ENCODE peak calls at places on chromosomes 6 and 20, in four cellular contexts. One of them, this sample, is unnamed.

GRCh38 chr6:53938810-53939209 is 144.0 kb downstream of the LRRC1 start:
- DNase-seq in K562: no peak
- DNase-seq in CD8-positive, alpha-beta T cell: no peak
- DNase-seq in uterus: no peak
- DNase-seq in this sample: no peak

GRCh38 chr6:122612838-122613237 is 2.6 kb downstream of the PKIB start:
- DNase-seq in K562: no peak
- DNase-seq in CD8-positive, alpha-beta T cell: no peak
- DNase-seq in uterus: no peak
- DNase-seq in this sample: no peak

GRCh38 chr6:119517428-119517827 is 167.9 kb upstream of the MAN1A1 start:
- DNase-seq in K562: no peak
- DNase-seq in CD8-positive, alpha-beta T cell: no peak
- DNase-seq in uterus: no peak
- DNase-seq in this sample: no peak

GRCh38 chr6:94498099-94498498 is 1078.7 kb upstream of the EPHA7 start:
- DNase-seq in K562: no peak
- DNase-seq in CD8-positive, alpha-beta T cell: no peak
- DNase-seq in uterus: no peak
- DNase-seq in this sample: no peak

GRCh38 chr20:63955281-63955845 is 853 bp downstream of the UCKL1 start:
- DNase-seq in K562: peak; percentile 64
- DNase-seq in CD8-positive, alpha-beta T cell: peak; percentile 46
- DNase-seq in uterus: no peak
- DNase-seq in this sample: peak; percentile 53

GRCh38 chr6:152636675-152637421 is at the start of gene SYNE1:
- DNase-seq in K562: no peak
- DNase-seq in CD8-positive, alpha-beta T cell: no peak
- DNase-seq in uterus: peak; percentile 44
- DNase-seq in this sample: peak; percentile 54

GRCh38 chr20:34834459-34834893 is 9.0 kb upstream of the NCOA6 start:
- DNase-seq in K562: peak; percentile 28
- DNase-seq in CD8-positive, alpha-beta T cell: no peak
- DNase-seq in uterus: no peak
- DNase-seq in this sample: no peak

GRCh38 chr20:46681032-46681854 is 8.0 kb downstream of the TP53RK start:
- DNase-seq in K562: peak; percentile 63
- DNase-seq in CD8-positive, alpha-beta T cell: peak; percentile 73
- DNase-seq in uterus: peak; percentile 44
- DNase-seq in this sample: peak; percentile 40

GRCh38 chr6:91081452-91082067 is 494.7 kb upstream of the MAP3K7 start:
- DNase-seq in K562: peak; percentile 40
- DNase-seq in CD8-positive, alpha-beta T cell: no peak
- DNase-seq in uterus: no peak
- DNase-seq in this sample: no peak

GRCh38 chr6:130675072-130675471 is 152.1 kb upstream of the SMLR1 start:
- DNase-seq in K562: no peak
- DNase-seq in CD8-positive, alpha-beta T cell: no peak
- DNase-seq in uterus: no peak
- DNase-seq in this sample: no peak

GRCh38 chr6:136084403-136084802 is 165.7 kb downstream of the MTFR2 start:
- DNase-seq in K562: no peak
- DNase-seq in CD8-positive, alpha-beta T cell: no peak
- DNase-seq in uterus: no peak
- DNase-seq in this sample: no peak

GRCh38 chr6:144344651-144345050 is 59.5 kb downstream of the UTRN start:
- DNase-seq in K562: no peak
- DNase-seq in CD8-positive, alpha-beta T cell: peak; percentile 40
- DNase-seq in uterus: no peak
- DNase-seq in this sample: no peak

GRCh38 chr6:43274916-43275597 is 23.0 kb upstream of the SLC22A7 start:
- DNase-seq in K562: no peak
- DNase-seq in CD8-positive, alpha-beta T cell: peak; percentile 32
- DNase-seq in uterus: no peak
- DNase-seq in this sample: no peak

GRCh38 chr20:24490598-24490997 is 21.2 kb downstream of the SYNDIG1 start:
- DNase-seq in K562: no peak
- DNase-seq in CD8-positive, alpha-beta T cell: no peak
- DNase-seq in uterus: no peak
- DNase-seq in this sample: no peak

GRCh38 chr6:83273596-83273995 is 80.4 kb downstream of the RWDD2A start:
- DNase-seq in K562: no peak
- DNase-seq in CD8-positive, alpha-beta T cell: no peak
- DNase-seq in uterus: no peak
- DNase-seq in this sample: no peak

GRCh38 chr6:73610444-73611275 is 43.1 kb downstream of the SLC17A5 start:
- DNase-seq in K562: peak; percentile 28
- DNase-seq in CD8-positive, alpha-beta T cell: no peak
- DNase-seq in uterus: no peak
- DNase-seq in this sample: no peak

GRCh38 chr6:113630738-113631535 is 226.2 kb upstream of the MARCKS start:
- DNase-seq in K562: no peak
- DNase-seq in CD8-positive, alpha-beta T cell: no peak
- DNase-seq in uterus: no peak
- DNase-seq in this sample: no peak

GRCh38 chr6:110741517-110741916 is 73.8 kb downstream of the CDK19 start:
- DNase-seq in K562: no peak
- DNase-seq in CD8-positive, alpha-beta T cell: no peak
- DNase-seq in uterus: no peak
- DNase-seq in this sample: no peak

GRCh38 chr6:5995705-5996686 is 10.7 kb downstream of the NRN1 start:
- DNase-seq in K562: peak; percentile 48
- DNase-seq in CD8-positive, alpha-beta T cell: no peak
- DNase-seq in uterus: peak; percentile 65
- DNase-seq in this sample: peak; percentile 71

GRCh38 chr6:46380152-46380807 is 111.0 kb downstream of the RCAN2 start:
- DNase-seq in K562: no peak
- DNase-seq in CD8-positive, alpha-beta T cell: no peak
- DNase-seq in uterus: no peak
- DNase-seq in this sample: no peak

GRCh38 chr6:10412165-10412947 is 2.5 kb downstream of the TFAP2A start:
- DNase-seq in K562: no peak
- DNase-seq in CD8-positive, alpha-beta T cell: no peak
- DNase-seq in uterus: no peak
- DNase-seq in this sample: no peak

GRCh38 chr6:35080821-35081425 is 60.2 kb downstream of the TCP11 start:
- DNase-seq in K562: no peak
- DNase-seq in CD8-positive, alpha-beta T cell: no peak
- DNase-seq in uterus: peak; percentile 12
- DNase-seq in this sample: no peak

GRCh38 chr20:36569847-36570429 is 3.5 kb upstream of the TGIF2 start:
- DNase-seq in K562: peak; percentile 56
- DNase-seq in CD8-positive, alpha-beta T cell: no peak
- DNase-seq in uterus: no peak
- DNase-seq in this sample: no peak

GRCh38 chr20:36572701-36573102 is 695 bp upstream of the TGIF2 start:
- DNase-seq in K562: peak; percentile 47
- DNase-seq in CD8-positive, alpha-beta T cell: peak; percentile 65
- DNase-seq in uterus: no peak
- DNase-seq in this sample: no peak

GRCh38 chr20:36573798-36574277 is 441 bp downstream of the TGIF2 start:
- DNase-seq in K562: peak; percentile 66
- DNase-seq in CD8-positive, alpha-beta T cell: peak; percentile 38
- DNase-seq in uterus: no peak
- DNase-seq in this sample: peak; percentile 43

GRCh38 chr20:36573103-36573797 is at the start of gene TGIF2:
- DNase-seq in K562: peak; percentile 97
- DNase-seq in CD8-positive, alpha-beta T cell: peak; percentile 87
- DNase-seq in uterus: peak; percentile 88
- DNase-seq in this sample: peak; percentile 82

GRCh38 chr20:36571564-36572504 is 1.6 kb upstream of the TGIF2 start:
- DNase-seq in K562: peak; percentile 70
- DNase-seq in CD8-positive, alpha-beta T cell: no peak
- DNase-seq in uterus: no peak
- DNase-seq in this sample: no peak
- H3K27ac ChIP-seq in K562: peak overlapping the region; percentile 92
- H3K27ac ChIP-seq in CD8-positive, alpha-beta T cell: peak overlapping the region; percentile 92
- H3K27ac ChIP-seq in uterus: peak overlapping the region; percentile 90
- H3K27ac ChIP-seq in this sample: peak overlapping the region; percentile 91

GRCh38 chr6:115634131-115634530 is 426.6 kb downstream of the FRK start:
- DNase-seq in K562: no peak
- DNase-seq in CD8-positive, alpha-beta T cell: no peak
- DNase-seq in uterus: no peak
- DNase-seq in this sample: no peak

GRCh38 chr6:115629415-115629814 is 431.3 kb downstream of the FRK start:
- DNase-seq in K562: no peak
- DNase-seq in CD8-positive, alpha-beta T cell: no peak
- DNase-seq in uterus: no peak
- DNase-seq in this sample: no peak

GRCh38 chr6:115634899-115635298 is 425.8 kb downstream of the FRK start:
- DNase-seq in K562: no peak
- DNase-seq in CD8-positive, alpha-beta T cell: no peak
- DNase-seq in uterus: no peak
- DNase-seq in this sample: no peak
- TF ChIP-seq CTCF in K562: no peak
- TF ChIP-seq CTCF in CD8-positive, alpha-beta T cell: no peak
- TF ChIP-seq CTCF in uterus: no peak
- TF ChIP-seq CTCF in this sample: no peak

DNA sequence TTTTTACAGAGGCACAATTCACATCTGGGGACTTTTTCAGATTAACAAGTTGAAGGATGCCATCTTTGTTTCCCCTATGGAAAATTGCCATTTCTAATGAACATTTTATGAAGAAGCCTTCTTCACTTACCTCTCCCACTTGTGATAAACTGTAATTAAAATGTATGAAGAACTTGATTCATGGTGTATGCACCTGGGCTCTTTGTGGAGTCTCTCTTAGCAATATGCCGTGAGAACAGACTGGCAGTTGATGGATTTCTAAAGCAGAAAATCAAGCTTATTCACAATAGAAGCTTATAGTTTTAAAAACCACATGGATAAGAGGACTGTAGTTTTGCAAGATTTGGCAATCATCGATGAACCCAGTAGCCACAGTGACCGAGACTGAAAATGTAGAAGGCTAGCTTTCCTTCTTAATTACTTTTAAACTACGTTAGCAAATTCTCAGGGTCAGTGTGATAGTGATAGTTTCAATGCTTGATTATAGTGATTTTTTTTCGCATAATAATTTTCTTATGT is 270.6 kb downstream of the PRL start:
- DNase-seq in K562: no peak
- DNase-seq in CD8-positive, alpha-beta T cell: no peak
- DNase-seq in uterus: no peak
- DNase-seq in this sample: no peak
- H3K27ac ChIP-seq in K562: peak overlapping the region; percentile 96
- H3K27ac ChIP-seq in CD8-positive, alpha-beta T cell: no peak overlapping the region
- H3K27ac ChIP-seq in uterus: peak overlapping the region; percentile 76
- H3K27ac ChIP-seq in this sample: peak overlapping the region; percentile 57

DNA sequence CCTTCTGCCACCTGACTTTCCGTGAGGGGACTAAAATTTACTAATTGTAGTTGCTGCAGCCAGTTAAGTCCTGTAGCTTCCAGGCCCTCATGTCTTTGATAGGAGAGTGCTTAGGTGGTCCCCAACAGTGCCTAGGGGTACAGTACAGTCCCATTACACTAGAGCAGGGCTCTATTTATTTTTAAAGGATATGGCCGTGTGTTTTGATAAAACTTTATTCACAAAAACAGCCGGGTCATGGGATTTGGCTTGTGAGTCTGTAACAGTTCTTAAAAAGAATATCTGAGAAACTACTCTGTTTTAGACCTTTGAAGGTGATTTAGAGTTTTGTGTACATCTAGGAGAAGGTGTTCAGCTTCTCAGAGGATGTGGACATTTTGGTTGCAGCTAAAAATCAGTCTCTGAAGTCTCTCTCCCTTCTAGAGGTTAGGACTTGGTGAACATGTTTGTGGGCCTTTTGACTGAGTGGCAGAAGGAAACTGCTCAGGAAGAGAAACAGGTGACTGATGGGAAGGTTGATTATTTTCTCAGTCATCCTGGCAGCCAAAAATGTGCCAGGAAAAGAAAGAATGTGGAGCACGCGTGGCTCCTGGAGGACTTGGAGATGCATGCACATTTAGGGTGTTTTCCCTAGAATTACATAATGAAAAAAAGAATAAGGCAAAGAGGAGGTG is 57.4 kb downstream of the VAPB start:
- DNase-seq in K562: no peak
- DNase-seq in CD8-positive, alpha-beta T cell: no peak
- DNase-seq in uterus: no peak
- DNase-seq in this sample: no peak
- TF ChIP-seq CTCF in K562: no peak
- TF ChIP-seq CTCF in CD8-positive, alpha-beta T cell: no peak
- TF ChIP-seq CTCF in uterus: no peak
- TF ChIP-seq CTCF in this sample: no peak

DNA sequence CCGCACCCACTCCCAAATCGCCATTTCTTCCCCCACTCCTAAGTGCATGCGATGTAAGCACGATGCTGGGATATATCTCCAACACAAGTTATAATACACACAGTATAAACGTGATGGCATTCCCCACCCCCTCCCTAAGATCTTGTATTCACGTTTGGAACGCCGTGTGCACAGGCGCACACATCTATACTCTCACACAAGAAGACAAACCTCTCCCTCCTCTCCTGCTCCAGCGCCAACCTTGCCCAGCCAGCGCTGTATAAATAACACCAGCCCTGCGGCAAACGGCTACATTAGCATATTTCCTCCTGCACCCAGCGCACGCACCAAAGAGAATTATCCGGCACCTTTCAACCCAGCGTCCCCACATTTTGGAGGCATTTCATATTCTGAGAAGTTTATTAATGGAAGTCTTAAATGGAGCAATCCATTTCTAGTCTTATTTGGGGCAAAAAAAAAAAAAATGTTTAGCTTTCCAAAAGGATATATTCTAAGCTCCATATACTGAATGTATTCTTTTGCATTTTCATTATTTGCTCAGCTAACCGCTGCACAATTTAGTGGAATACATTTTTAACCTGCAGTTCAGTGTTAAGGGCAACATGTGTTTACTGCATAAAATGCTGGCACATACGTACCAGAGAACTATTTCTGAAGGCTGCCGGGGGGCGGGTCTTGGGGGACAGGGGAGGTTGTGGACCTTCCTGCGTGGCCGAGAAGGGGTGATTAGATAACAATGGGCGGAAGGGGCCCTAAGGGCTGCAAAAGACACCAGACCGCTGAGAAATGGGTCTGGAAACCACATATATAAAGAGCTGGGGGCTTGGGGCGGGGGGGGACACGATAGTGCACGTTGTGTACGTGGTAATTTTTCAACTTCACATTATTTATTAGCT is 1.1 kb upstream of the SLC22A23 start:
- DNase-seq in K562: peak; percentile 50
- DNase-seq in CD8-positive, alpha-beta T cell: peak; percentile 20
- DNase-seq in uterus: peak; percentile 28
- DNase-seq in this sample: no peak
- H3K27ac ChIP-seq in K562: no peak overlapping the region
- H3K27ac ChIP-seq in CD8-positive, alpha-beta T cell: no peak overlapping the region
- H3K27ac ChIP-seq in uterus: peak overlapping the region; percentile 17
- H3K27ac ChIP-seq in this sample: peak overlapping the region; percentile 74

GRCh38 chr6:8041933-8042583 is 22.1 kb downstream of the BLOC1S5 start:
- DNase-seq in K562: no peak
- DNase-seq in CD8-positive, alpha-beta T cell: no peak
- DNase-seq in uterus: no peak
- DNase-seq in this sample: no peak
- TF ChIP-seq CTCF in K562: no peak
- TF ChIP-seq CTCF in CD8-positive, alpha-beta T cell: no peak
- TF ChIP-seq CTCF in uterus: no peak
- TF ChIP-seq CTCF in this sample: no peak

This sample was measured in left ventricle myocardium inferior.